ENCODE peak calls at places on chromosomes 7 and 10, in eight cellular contexts. M is naive thymus-derived CD4-positive, alpha-beta T cell; D is adrenal gland; I is lower lobe of right lung; V is GM23248; Q is CD8-positive, alpha-beta T cell; A is thoracic aorta; F is upper lobe of left lung. Z is an unnamed sample.

GRCh38 chr10:3783721-3784432 is 1.1 kb downstream of the KLF6 start:
- DNase-seq in D (peak; percentile 50), F (peak; percentile 82), V (peak; percentile 76), M (peak; percentile 85), A (no peak), I (no peak), Q (no peak), Z (no peak)

GRCh38 chr10:77713506-77714280 is 76.1 kb upstream of the KCNMA1 start:
- DNase-seq in M (no peak), F (no peak), I (no peak), D (no peak), A (no peak), Q (no peak), V (peak; percentile 60), Z (no peak)

GRCh38 chr10:77598606-77599005 is 39.0 kb downstream of the KCNMA1 start:
- DNase-seq in A (no peak), V (no peak), D (no peak), Q (no peak), F (no peak), M (no peak), I (no peak), Z (no peak)

GRCh38 chr10:74529205-74529604 is 297.2 kb upstream of the KAT6B start:
- DNase-seq in A (no peak), D (no peak), I (no peak), V (no peak), F (no peak), M (no peak), Q (no peak), Z (no peak)

GRCh38 chr10:49080071-49080470 is 35.3 kb downstream of the VSTM4 start:
- DNase-seq in F (peak; percentile 85), A (no peak), D (peak; percentile 51), V (peak; percentile 38), I (peak; percentile 65), Q (no peak), M (no peak), Z (no peak)

GRCh38 chr10:126204320-126204719 is 184.0 kb downstream of the ADAM12 start:
- DNase-seq in F (no peak), V (no peak), M (no peak), D (no peak), Q (no peak), A (no peak), I (no peak), Z (no peak)

GRCh38 chr10:49187044-49187484 is 1.1 kb downstream of the TMEM273 start:
- DNase-seq in Q (no peak), V (no peak), M (no peak), F (peak; percentile 29), D (no peak), I (no peak), A (no peak), Z (no peak)

GRCh38 chr10:121323448-121323847 is 274.8 kb downstream of the FGFR2 start:
- DNase-seq in F (no peak), D (no peak), V (no peak), I (no peak), A (no peak), M (no peak), Q (no peak), Z (no peak)

GRCh38 chr7:46576950-46577349 is 655.9 kb upstream of the IGFBP3 start:
- DNase-seq in F (no peak), Q (no peak), V (peak; percentile 58), D (no peak), A (no peak), I (no peak), M (no peak), Z (no peak)

GRCh38 chr7:139571651-139572050 is 48.2 kb downstream of the CLEC2L start:
- DNase-seq in D (no peak), A (no peak), F (no peak), Q (no peak), V (no peak), I (no peak), M (no peak), Z (no peak)

DNA sequence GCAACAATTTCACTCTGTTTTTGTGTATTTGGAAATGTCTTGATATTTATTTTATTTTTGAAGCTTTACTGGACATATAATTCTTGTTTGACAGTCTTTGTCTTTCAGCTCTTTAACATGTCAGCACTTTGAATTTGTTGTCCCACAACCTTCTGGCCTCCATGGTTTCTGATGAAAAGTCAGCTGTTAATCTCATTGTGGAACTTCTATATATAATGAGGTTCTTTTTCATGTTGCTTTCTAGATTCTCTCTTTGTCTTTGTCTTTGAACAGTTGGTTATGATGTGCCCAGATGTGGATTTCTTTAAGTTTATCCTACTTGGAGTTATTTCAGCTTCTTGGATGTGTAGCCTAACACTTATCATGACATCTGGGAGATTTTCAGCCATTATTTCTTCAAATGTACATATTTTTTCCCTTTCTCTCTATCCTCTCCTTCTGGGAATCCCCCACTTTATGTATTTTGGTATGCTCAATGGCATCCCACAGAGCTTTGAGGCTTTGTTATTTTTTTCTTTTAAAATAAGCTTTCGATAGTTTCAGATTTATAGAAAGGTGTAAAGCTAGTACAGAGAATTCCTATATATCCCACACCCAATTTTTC is 9.5 kb upstream of the LMTK2 start:
- DNase-seq in A (no peak), M (no peak), V (no peak), D (no peak), I (no peak), Q (no peak), F (no peak), Z (no peak)
- H3K9me3 ChIP-seq in A (peaks cover 15% of the 10 kb centered on the region), M (no peaks in the 10 kb centered on the region), V (peaks cover 6% of the 10 kb centered on the region), D (no peaks in the 10 kb centered on the region), I (peaks cover 57% of the 10 kb centered on the region), Q (no peaks in the 10 kb centered on the region), F (peaks cover 13% of the 10 kb centered on the region), Z (peaks cover 5% of the 10 kb centered on the region)

GRCh38 chr10:131061221-131061620 is 250.3 kb downstream of the TCERG1L start:
- DNase-seq in F (no peak), I (no peak), M (no peak), Q (no peak), A (no peak), V (no peak), D (no peak), Z (no peak)

GRCh38 chr10:131058799-131059198 is 252.7 kb downstream of the TCERG1L start:
- DNase-seq in V (no peak), M (no peak), F (no peak), A (no peak), D (no peak), Q (no peak), I (no peak), Z (no peak)

GRCh38 chr10:131062621-131063260 is 248.8 kb downstream of the TCERG1L start:
- DNase-seq in F (no peak), V (no peak), D (no peak), Q (no peak), M (no peak), I (no peak), A (no peak), Z (no peak)

GRCh38 chr10:131056781-131057180 is 254.7 kb downstream of the TCERG1L start:
- DNase-seq in A (no peak), F (no peak), Q (no peak), V (no peak), I (no peak), D (no peak), M (no peak), Z (no peak)

DNA sequence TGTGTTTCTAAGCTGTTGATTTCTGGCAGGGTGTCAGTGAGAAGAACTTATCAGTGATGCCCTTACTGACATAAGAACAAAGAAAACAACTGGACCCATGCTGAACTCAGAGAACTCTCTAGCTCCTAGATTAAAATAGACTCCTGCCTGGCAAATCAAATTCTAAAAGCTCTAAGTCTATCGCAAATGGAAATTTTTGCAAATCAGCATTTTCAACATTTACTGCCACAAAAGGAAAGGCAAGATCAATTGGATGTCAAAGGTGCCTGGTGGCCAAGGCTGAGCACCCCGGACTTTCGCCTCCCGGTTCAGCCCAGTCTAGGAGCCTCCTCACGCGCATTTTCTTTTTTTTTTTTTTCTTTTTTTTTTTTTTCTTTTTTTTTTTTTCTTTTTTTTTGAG is 251.6 kb downstream of the TCERG1L start:
- DNase-seq in M (no peak), Q (no peak), V (no peak), D (no peak), F (no peak), A (no peak), I (no peak), Z (no peak)
- H3K9me3 ChIP-seq in M (no peaks in the 10 kb centered on the region), Q (no peaks in the 10 kb centered on the region), V (no peaks in the 10 kb centered on the region), D (no peaks in the 10 kb centered on the region), F (no peaks in the 10 kb centered on the region), A (no peaks in the 10 kb centered on the region), I (peaks cover 12% of the 10 kb centered on the region), Z (no peaks in the 10 kb centered on the region)

DNA sequence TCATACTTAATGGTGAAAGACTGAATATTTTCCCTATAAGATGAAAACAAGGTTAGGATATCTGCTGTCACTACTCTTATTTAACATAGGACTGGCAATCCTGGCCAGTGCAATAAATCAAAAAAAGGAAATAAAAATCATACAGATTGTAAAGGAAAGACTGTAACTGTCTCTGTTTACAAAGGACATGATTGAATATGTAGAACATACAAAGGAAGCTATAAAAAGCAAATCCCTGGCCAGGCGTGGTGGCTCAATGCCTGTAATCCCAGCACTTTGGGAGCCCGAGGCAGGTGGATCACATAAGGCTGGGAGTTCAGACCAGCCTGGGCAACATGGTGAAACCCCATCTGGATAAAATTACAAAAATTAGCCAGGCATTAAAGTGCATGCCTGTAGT is 15.8 kb downstream of the ZNF485 start:
- DNase-seq in A (no peak), V (no peak), Q (no peak), M (no peak), D (no peak), F (no peak), I (no peak), Z (no peak)
- H3K9me3 ChIP-seq in A (peaks cover 2% of the 10 kb centered on the region), V (no peaks in the 10 kb centered on the region), Q (peaks cover 5% of the 10 kb centered on the region), M (peaks cover under 1% of the 10 kb centered on the region), D (no peaks in the 10 kb centered on the region), F (peaks cover 6% of the 10 kb centered on the region), I (peaks cover 19% of the 10 kb centered on the region), Z (peaks cover 6% of the 10 kb centered on the region)

DNA sequence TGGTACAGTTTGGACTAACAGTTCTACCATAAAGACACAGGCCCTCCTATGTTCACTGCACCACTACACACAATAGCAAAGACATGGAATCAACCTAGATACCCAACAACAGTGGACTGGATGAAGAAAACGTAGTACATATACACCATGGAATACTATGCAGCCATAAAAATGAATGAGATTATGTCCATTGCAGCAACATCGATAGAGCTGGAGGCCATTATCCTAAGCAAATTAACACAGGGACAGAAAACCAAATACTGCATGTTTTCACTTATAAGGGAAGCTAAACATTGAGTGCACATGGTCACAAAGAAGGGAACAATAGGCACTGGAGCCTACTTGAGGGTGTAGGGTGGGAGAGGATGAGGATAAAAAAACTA is 75.0 kb downstream of the MEST start:
- DNase-seq in Q (no peak), F (no peak), D (no peak), A (no peak), I (no peak), V (no peak), M (no peak), Z (no peak)
- H3K9me3 ChIP-seq in Q (no peaks in the 10 kb centered on the region), F (no peaks in the 10 kb centered on the region), D (no peaks in the 10 kb centered on the region), A (peaks cover 4% of the 10 kb centered on the region), I (peaks cover 9% of the 10 kb centered on the region), V (no peaks in the 10 kb centered on the region), M (no peaks in the 10 kb centered on the region), Z (no peaks in the 10 kb centered on the region)

GRCh38 chr7:157701395-157701794 is 364.6 kb downstream of the DNAJB6 start:
- DNase-seq in F (no peak), I (peak; percentile 13), M (no peak), V (no peak), D (no peak), Q (no peak), A (no peak), Z (no peak)
- H3K9me3 ChIP-seq in F (no peaks in the 10 kb centered on the region), I (no peaks in the 10 kb centered on the region), M (no peaks in the 10 kb centered on the region), V (no peaks in the 10 kb centered on the region), D (no peaks in the 10 kb centered on the region), Q (no peaks in the 10 kb centered on the region), A (no peaks in the 10 kb centered on the region), Z (no peaks in the 10 kb centered on the region)